ENCODE peak calls at places on chromosome 17, in nine cellular contexts. T is fibroblast of lung, M is epithelial cell of esophagus, S is choroid plexus epithelial cell, O is GM10248, D is AG04449, N is adrenal gland, Q is heart left ventricle, B is neural progenitor cell. U is an unnamed sample.

GRCh38 chr17:49442051-49442450 is 27.4 kb upstream of the PHB1 start:
- DNase-seq in O (no peak), Q (no peak), M (no peak), B (no peak), T (no peak), D (no peak), N (no peak), S (no peak), U (no peak)

GRCh38 chr17:34299017-34299416 is 13.5 kb downstream of the CCL11 start:
- DNase-seq in B (no peak), N (no peak), Q (no peak), D (no peak), T (peak), O (no peak), M (peak), S (no peak), U (no peak)

GRCh38 chr17:36978810-36979584 is 30.2 kb downstream of the AATF start:
- DNase-seq in D (no peak), S (peak), B (no peak), Q (no peak), M (peak), O (no peak), N (no peak), T (peak), U (no peak)

GRCh38 chr17:41695954-41696720 is 7.5 kb downstream of the EIF1 start:
- DNase-seq in B (peak), O (peak), M (peak), D (no peak), N (peak), Q (peak), T (peak), S (peak), U (peak)

GRCh38 chr17:10385871-10386270 is 13.1 kb upstream of the MYH13 start:
- DNase-seq in B (no peak), S (no peak), O (no peak), N (no peak), T (no peak), M (no peak), D (no peak), Q (no peak), U (no peak)

GRCh38 chr17:5444209-5444608 is 5.3 kb upstream of the C1QBP start:
- DNase-seq in N (no peak), D (no peak), T (no peak), M (no peak), B (no peak), S (no peak), Q (no peak), O (no peak), U (no peak)

GRCh38 chr17:15112881-15113617 is 152.1 kb downstream of the PMP22 start:
- DNase-seq in O (no peak), T (no peak), B (no peak), M (no peak), N (no peak), D (no peak), Q (no peak), S (no peak), U (no peak)

GRCh38 chr17:70791748-70792443 is 622.6 kb downstream of the KCNJ2 start:
- DNase-seq in B (no peak), N (no peak), D (no peak), Q (no peak), M (no peak), S (no peak), T (no peak), O (no peak), U (no peak)

GRCh38 chr17:62692721-62693431 is 65.4 kb downstream of the MRC2 start:
- DNase-seq in M (no peak), O (no peak), S (peak), B (peak), Q (peak), N (no peak), T (peak), D (no peak), U (peak)

GRCh38 chr17:40564195-40564882 is 933 bp downstream of the CCR7 start:
- DNase-seq in S (no peak), D (no peak), Q (no peak), O (peak), T (no peak), B (no peak), M (no peak), N (no peak), U (no peak)

GRCh38 chr17:76386966-76387765 is 2.8 kb downstream of the SPHK1 start:
- DNase-seq in Q (no peak), T (no peak), N (no peak), O (no peak), S (no peak), M (no peak), D (no peak), B (no peak), U (no peak)

GRCh38 chr17:76385892-76386786 is 1.7 kb downstream of the SPHK1 start:
- DNase-seq in D (no peak), M (peak), B (peak), S (peak), N (peak), T (peak), O (peak), Q (peak), U (peak)

GRCh38 chr17:76391200-76391715 is 6.8 kb downstream of the SPHK1 start:
- DNase-seq in O (no peak), D (no peak), T (no peak), S (no peak), N (no peak), Q (no peak), M (no peak), B (no peak), U (no peak)

GRCh38 chr17:76390003-76390421 is 5.6 kb downstream of the SPHK1 start:
- DNase-seq in M (no peak), B (no peak), S (no peak), T (no peak), N (no peak), D (no peak), O (no peak), Q (no peak), U (no peak)

DNA sequence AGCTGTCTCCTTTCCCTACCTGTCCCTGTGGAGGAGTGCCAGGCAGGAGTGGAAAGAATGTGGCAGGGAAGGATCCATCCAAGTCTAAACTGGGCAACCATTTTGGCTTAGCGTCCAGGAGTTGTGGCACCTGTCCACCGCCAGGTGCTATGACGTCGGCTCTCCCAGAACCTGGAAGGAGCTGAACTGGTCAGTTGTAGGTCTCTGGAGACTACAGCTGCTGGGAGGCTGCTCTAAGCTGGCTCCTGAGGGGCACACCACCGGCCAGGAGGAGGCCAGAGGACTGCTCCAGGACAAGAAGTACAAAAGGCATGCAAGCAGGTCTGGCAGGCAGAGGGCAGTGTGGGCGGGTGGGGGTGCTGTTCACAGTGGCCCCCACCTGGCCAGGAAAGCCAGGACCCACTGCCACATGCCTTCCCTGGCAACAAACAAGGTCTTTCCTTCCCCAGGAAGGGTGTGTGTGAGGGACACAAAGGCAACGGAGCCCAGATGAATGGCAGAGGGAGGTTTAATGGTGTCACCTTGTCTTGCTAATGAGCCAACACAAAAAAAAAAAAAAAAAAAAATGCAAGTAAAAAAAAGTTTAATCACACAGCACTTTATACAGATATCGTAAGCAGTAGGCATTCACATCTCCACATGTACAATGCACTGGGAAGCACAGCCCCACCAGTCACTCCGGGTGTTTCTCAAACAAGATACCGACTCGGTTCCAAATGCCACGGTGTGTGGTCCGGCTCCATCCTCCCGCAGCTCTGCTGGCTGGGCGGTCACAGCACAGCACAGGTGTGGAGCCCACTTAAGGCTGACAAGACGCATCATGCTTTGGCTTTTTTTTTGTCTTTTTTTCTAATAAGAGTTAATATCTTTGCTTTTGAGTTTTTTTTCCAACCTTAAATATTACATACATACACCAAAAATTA is 4.8 kb downstream of the SPHK1 start:
- DNase-seq in D (no peak), O (no peak), B (no peak), T (no peak), M (peak), Q (no peak), N (no peak), S (no peak), U (no peak)
- TF ChIP-seq CTCF in D (no peak), O (no peak), B (no peak), T (no peak), M (peak), Q (no peak), N (no peak), S (peak), U (no peak)

DNA sequence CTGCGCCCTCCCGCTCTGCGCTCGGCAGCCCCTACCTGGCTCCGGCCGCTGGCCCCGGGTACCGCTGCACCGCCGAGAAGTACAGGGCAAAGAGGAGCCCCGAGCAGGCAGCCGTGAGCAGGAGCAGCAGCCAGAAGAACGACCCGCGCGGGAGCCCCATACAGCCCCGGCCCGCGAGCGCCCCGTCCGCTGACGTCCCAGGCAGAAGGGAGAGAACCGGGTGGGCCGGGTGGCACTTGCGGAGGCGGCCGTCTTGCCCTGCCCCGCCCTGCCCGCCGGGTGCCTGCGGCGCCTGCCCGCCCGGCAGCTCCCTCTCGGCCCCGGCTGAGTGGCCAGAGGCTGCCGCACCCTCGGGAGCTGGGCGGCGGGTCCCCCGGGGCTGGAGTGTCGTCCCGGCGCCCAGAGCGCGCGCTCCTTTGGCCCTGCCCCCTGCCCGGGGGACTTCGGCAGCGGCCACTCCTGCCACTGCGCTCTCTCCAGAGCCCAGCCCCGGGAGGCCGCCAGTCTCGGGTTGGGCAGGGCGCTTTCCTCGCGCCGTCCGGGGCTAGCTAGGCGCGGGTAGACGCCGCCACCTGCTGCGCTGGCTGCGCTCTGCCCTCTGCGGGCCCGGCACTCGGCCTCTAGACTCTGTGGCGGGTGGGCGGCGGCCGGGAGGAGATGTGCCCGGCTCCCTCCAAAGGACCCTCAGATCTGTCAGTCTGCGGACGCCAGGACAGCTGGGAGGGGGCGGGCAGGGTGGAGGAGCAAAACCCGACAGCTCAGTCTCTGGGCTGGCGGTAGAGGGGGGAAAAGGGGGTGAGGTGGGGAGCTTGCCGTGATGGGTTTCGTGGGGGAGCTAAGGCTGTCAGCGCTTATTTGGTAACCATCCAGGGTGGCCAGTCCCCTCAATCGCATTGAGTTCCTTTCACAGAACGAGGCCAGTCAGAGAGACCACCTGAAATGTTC is at the start of gene ST6GALNAC2:
- DNase-seq in D (no peak), O (peak), B (peak), S (no peak), M (peak), N (peak), Q (peak), T (peak), U (peak)
- TF ChIP-seq CTCF in D (peak), O (peak), B (no peak), S (no peak), M (peak), N (peak), Q (peak), T (peak), U (no peak)

DNA sequence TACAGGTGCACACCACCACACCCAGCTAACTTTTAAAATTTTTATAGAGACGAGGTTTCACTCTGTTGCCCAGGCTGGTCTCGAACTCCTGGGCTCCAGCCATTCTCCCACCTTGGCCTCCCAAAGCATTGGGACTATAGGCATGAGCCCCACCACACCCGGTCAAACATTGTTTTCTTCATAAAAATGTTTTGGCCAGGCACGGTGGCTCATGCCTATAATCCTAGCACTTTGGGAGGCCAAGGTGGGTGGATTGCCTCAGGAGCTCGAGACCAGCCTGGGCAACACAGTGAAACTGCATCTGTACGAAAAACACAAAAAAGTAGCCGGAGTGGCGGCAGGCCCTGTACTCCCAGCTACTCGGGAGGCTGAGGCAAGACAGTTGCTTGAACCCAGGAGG is 12.1 kb downstream of the TMC6 start:
- DNase-seq in D (no peak), S (no peak), M (no peak), T (no peak), O (no peak), N (no peak), B (no peak), Q (no peak), U (no peak)
- TF ChIP-seq CTCF in D (no peak), S (no peak), M (no peak), T (no peak), O (no peak), N (no peak), B (no peak), Q (no peak), U (no peak)

DNA sequence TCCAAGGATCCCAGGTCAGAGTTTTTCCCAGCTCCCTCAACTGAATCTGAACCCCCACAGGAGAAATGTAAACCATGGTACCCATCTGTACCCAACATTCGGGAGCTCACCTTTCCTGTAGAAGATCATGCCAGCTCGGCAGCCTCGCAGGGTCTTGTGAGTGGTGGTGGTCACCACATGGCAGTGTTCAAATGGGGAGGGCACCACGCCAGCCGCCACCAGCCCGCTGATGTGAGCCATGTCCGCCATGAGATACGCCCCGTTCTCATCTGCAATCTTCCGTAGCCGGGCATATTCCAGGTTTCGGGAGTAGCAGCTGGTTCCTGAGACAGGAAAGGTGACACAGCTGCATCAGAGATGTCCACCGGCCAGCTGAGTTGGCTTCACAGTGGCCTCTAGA is 23.4 kb downstream of the SHMT1 start:
- DNase-seq in D (no peak), T (no peak), O (no peak), S (no peak), M (no peak), N (no peak), B (no peak), Q (no peak), U (no peak)
- TF ChIP-seq CTCF in D (no peak), T (no peak), O (no peak), S (no peak), M (no peak), N (no peak), B (no peak), Q (no peak), U (no peak)

GRCh38 chr17:2777242-2777867 is 18.9 kb upstream of the RAP1GAP2 start:
- DNase-seq in S (no peak), O (no peak), D (no peak), M (no peak), Q (no peak), B (peak), T (no peak), N (no peak), U (no peak)
- TF ChIP-seq CTCF in S (no peak), O (no peak), D (no peak), M (no peak), Q (no peak), B (peak), T (no peak), N (no peak), U (no peak)